ENCODE peak calls at places on chromosomes 5 and 9, in eight cellular contexts. O is lower lobe of right lung, D is A549, X is mammary epithelial cell, J is Calu3, Q is uterus, S is GM12865, N is AG09319. L is an unnamed sample.

GRCh38 chr5:142404046-142404477 is 79.2 kb upstream of the SPRY4 start:
- DNase-seq in J (no peak), Q (no peak), X (no peak), S (no peak), O (no peak), D (no peak), N (no peak), L (peak; percentile 42)

GRCh38 chr5:174355208-174355612 is 309.7 kb downstream of the NSG2 start:
- DNase-seq in X (peak; percentile 72), O (no peak), Q (no peak), S (no peak), J (no peak), N (peak; percentile 18), D (peak; percentile 36), L (peak; percentile 34)

GRCh38 chr5:178364326-178364675 is 131.7 kb upstream of the PHYKPL start:
- DNase-seq in S (no peak), O (no peak), J (no peak), D (no peak), Q (no peak), N (no peak), X (no peak), L (no peak)

GRCh38 chr5:86465052-86465838 is 152.5 kb upstream of the COX7C start:
- DNase-seq in Q (no peak), D (no peak), J (no peak), S (no peak), X (no peak), N (no peak), O (no peak), L (no peak)

GRCh38 chr9:5633243-5633642 is 4.3 kb downstream of the RIC1 start:
- DNase-seq in N (no peak), D (peak; percentile 67), J (no peak), X (peak; percentile 53), S (no peak), O (no peak), Q (no peak), L (peak; percentile 84)

GRCh38 chr5:137200906-137201305 is 298.2 kb downstream of the SPOCK1 start:
- DNase-seq in N (no peak), Q (no peak), X (no peak), D (no peak), S (no peak), J (no peak), O (no peak), L (no peak)

GRCh38 chr9:107375651-107376369 is 92.7 kb downstream of the RAD23B start:
- DNase-seq in S (no peak), O (no peak), J (no peak), Q (no peak), N (no peak), X (no peak), D (no peak), L (no peak)

GRCh38 chr9:2023532-2023931 is 8.4 kb downstream of the SMARCA2 start:
- DNase-seq in S (no peak), Q (no peak), J (no peak), O (no peak), D (no peak), N (no peak), X (no peak), L (no peak)

GRCh38 chr5:15702102-15702501 is 202.1 kb downstream of the FBXL7 start:
- DNase-seq in N (no peak), Q (no peak), J (no peak), S (peak; percentile 28), O (no peak), D (peak; percentile 4), X (no peak), L (peak; percentile 53)

GRCh38 chr5:156798201-156798600 is 51.9 kb upstream of the PPP1R2B start:
- DNase-seq in J (no peak), N (no peak), Q (no peak), D (no peak), X (no peak), S (no peak), O (no peak), L (no peak)

GRCh38 chr9:126114409-126114760 is 212.2 kb upstream of the MVB12B start:
- DNase-seq in J (no peak), N (no peak), D (no peak), Q (no peak), S (no peak), X (no peak), O (no peak), L (no peak)

GRCh38 chr9:128493424-128493823 is 11.1 kb upstream of the GLE1 start:
- DNase-seq in S (no peak), D (no peak), O (no peak), Q (no peak), X (no peak), J (no peak), N (no peak), L (no peak)

GRCh38 chr9:128494108-128494742 is 10.3 kb upstream of the GLE1 start:
- DNase-seq in Q (peak; percentile 67), J (no peak), O (peak; percentile 74), S (no peak), X (no peak), N (no peak), D (no peak), L (no peak)

GRCh38 chr9:128494743-128495124 is 9.8 kb upstream of the GLE1 start:
- DNase-seq in N (no peak), S (no peak), J (no peak), X (no peak), D (no peak), O (no peak), Q (no peak), L (no peak)

GRCh38 chr9:128497824-128498610 is 6.5 kb upstream of the GLE1 start:
- DNase-seq in N (no peak), X (no peak), D (no peak), J (no peak), Q (no peak), S (no peak), O (no peak), L (no peak)

DNA sequence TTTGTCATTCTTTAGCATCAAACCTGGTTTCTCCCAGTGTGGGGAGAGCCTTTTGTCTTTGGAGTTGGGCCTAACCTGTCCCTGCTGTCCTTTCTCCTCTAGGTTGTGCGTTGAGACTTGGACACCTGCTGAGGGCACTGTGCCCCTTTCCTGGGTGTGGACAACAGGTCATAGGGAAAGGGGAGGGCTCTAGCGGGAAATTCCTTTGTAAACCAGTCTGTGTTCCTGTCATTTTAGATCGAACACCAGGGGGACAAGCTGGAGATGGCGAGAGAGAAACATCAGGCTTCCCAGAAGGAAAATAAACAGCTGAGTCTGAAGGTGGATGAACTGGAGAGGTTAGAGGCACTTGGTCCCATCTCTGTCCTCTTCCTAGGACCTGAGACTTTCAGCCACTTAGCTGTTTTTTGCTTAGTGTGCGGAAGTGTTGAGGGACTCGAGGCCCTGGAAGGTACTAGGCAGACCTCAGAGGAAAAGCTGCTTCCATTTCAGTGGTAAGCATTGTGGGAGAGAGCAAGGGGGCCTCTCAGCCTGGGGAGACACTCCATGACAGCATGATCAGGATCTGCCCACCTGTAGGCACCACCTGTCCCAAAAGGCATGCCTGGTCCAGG is 8.6 kb upstream of the GLE1 start:
- DNase-seq in N (no peak), O (no peak), S (no peak), J (no peak), Q (no peak), X (no peak), D (peak; percentile 52), L (peak; percentile 2)
- TF ChIP-seq CTCF in N (no peak), O (no peak), S (no peak), J (no peak), Q (no peak), X (no peak), D (no peak), L (no peak)

DNA sequence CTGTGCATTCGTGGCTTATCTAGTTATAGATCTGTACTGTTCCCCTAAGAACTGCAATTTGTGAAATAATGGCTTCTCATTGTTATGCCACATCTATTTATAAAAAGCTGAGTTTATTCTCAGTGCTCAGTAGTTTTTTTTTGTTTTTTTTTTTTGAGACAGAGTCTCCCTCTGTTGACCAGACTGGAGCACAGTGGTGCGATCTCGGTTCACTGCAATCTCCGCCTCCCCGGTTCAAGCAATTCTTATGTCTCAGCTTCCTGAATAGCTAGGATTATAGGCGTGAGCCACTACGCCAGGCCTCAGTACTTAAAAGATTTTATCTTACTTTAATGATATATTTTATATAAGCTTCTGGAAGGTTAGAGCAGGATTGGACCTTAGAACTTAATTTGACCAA is 19.0 kb downstream of the SEC61B start:
- DNase-seq in D (no peak), S (no peak), N (no peak), Q (no peak), J (no peak), X (no peak), O (no peak), L (no peak)
- TF ChIP-seq CTCF in D (no peak), S (no peak), N (no peak), Q (no peak), J (no peak), X (no peak), O (no peak), L (no peak)

GRCh38 chr5:129398279-129398678 is 61.8 kb upstream of the ADAMTS19 start:
- DNase-seq in X (no peak), Q (no peak), O (no peak), N (no peak), D (no peak), S (no peak), J (no peak), L (no peak)

GRCh38 chr5:129405222-129405621 is 54.9 kb upstream of the ADAMTS19 start:
- DNase-seq in S (no peak), Q (no peak), O (no peak), X (no peak), D (no peak), N (no peak), J (no peak), L (no peak)

GRCh38 chr5:129399069-129399468 is 61.0 kb upstream of the ADAMTS19 start:
- DNase-seq in O (no peak), S (no peak), N (no peak), D (no peak), X (no peak), Q (no peak), J (no peak), L (no peak)

GRCh38 chr5:129395247-129395646 is 64.9 kb upstream of the ADAMTS19 start:
- DNase-seq in N (no peak), Q (no peak), D (no peak), O (no peak), J (no peak), X (no peak), S (no peak), L (no peak)

GRCh38 chr5:129400395-129400983 is 59.6 kb upstream of the ADAMTS19 start:
- DNase-seq in D (no peak), Q (no peak), X (no peak), S (no peak), N (no peak), O (no peak), J (no peak), L (peak; percentile 7)
- TF ChIP-seq CTCF in D (peak; percentile 43), Q (peak; percentile 21), X (peak; percentile 10), S (no peak), N (peak; percentile 8), O (no peak), J (peak; percentile 43), L (peak; percentile 18)

GRCh38 chr9:36625006-36625600 is 52.4 kb downstream of the MELK start:
- DNase-seq in Q (no peak), D (peak; percentile 13), J (no peak), N (peak; percentile 47), O (no peak), S (no peak), X (peak; percentile 85), L (peak; percentile 76)

DNA sequence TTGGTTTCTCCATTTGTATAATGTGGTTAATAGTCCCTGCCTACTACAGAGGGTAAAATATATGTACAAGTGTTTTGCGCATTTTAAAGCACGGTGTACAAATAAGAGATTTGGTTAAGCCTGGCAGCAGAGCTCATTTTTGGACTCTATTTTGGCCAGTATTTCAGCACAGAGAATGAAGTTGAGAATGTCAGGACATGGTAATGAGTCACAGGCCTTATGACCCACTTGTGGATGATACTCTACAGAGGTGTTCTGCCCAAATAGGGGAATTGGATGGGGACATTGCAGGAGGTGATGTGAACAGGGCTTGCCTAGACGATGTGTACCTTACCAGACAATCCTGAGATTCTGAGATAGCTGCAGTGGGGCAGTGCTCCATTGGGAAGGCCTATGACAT is 50.6 kb downstream of the MELK start:
- DNase-seq in Q (no peak), S (no peak), D (no peak), J (no peak), X (peak; percentile 79), O (no peak), N (no peak), L (peak; percentile 55)
- TF ChIP-seq CTCF in Q (no peak), S (no peak), D (no peak), J (no peak), X (no peak), O (no peak), N (no peak), L (no peak)